ENCODE peak calls at places on chromosome 6, in ten cellular contexts. H, I, T, L, D, U, X, S, Y and G are unnamed samples.

GRCh38 chr6:884570-884969 is 191.6 kb upstream of the EXOC2 start:
- DNase-seq in H (no peak), I (no peak), T (no peak), L (no peak), D (no peak), U (no peak), X (no peak), S (no peak), Y (no peak), G (no peak)

GRCh38 chr6:139474145-139475108 is 100.0 kb upstream of the CITED2 start:
- DNase-seq in H (no peak), I (no peak), T (no peak), L (no peak), D (no peak), U (no peak), X (peak; percentile 73), S (no peak), Y (no peak), G (no peak)

GRCh38 chr6:38169826-38170526 is 350.4 kb downstream of the ZFAND3 start:
- DNase-seq in H (no peak), I (no peak), T (no peak), L (no peak), D (peak; percentile 98), U (no peak), X (no peak), S (no peak), Y (no peak), G (peak; percentile 81)

GRCh38 chr6:44133003-44133931 is 5.9 kb downstream of the TMEM63B start:
- DNase-seq in H (no peak), I (peak; percentile 61), T (peak; percentile 57), L (peak; percentile 69), D (peak; percentile 55), U (no peak), X (peak; percentile 25), S (peak; percentile 67), Y (no peak), G (peak; percentile 72)

GRCh38 chr6:35663001-35663400 is 25.7 kb downstream of the FKBP5 start:
- DNase-seq in H (no peak), I (no peak), T (no peak), L (no peak), D (no peak), U (no peak), X (no peak), S (no peak), Y (no peak), G (no peak)

GRCh38 chr6:33721529-33721928 is 10.0 kb upstream of the UQCC2 start:
- DNase-seq in H (no peak), I (no peak), T (no peak), L (no peak), D (no peak), U (no peak), X (no peak), S (no peak), Y (no peak), G (no peak)

GRCh38 chr6:85866758-85867401 is 224.2 kb upstream of the SYNCRIP start:
- DNase-seq in H (no peak), I (no peak), T (no peak), L (no peak), D (no peak), U (no peak), X (no peak), S (no peak), Y (no peak), G (no peak)

GRCh38 chr6:53894086-53894485 is 99.3 kb downstream of the LRRC1 start:
- DNase-seq in H (peak; percentile 56), I (no peak), T (peak; percentile 20), L (no peak), D (peak; percentile 98), U (peak; percentile 61), X (peak; percentile 80), S (peak; percentile 10), Y (no peak), G (peak; percentile 64)

GRCh38 chr6:37130704-37131103 is 39.2 kb upstream of the PIM1 start:
- DNase-seq in H (no peak), I (peak; percentile 80), T (no peak), L (no peak), D (peak; percentile 68), U (no peak), X (no peak), S (no peak), Y (no peak), G (no peak)